ENCODE peak calls at places on chromosomes 12 and 14, in nine cellular contexts. V is stomach, M is transverse colon, E is breast epithelium, Y is suprapubic skin, O is HCT116, X is K562, A is spleen, K is HL-60. T is an unnamed sample.

GRCh38 chr14:101020971-101021370 is 117.4 kb upstream of the RTL1 start:
- DNase-seq in K (no peak), O (no peak), M (peak), E (peak), X (no peak), Y (peak), A (peak), V (peak), T (peak)

GRCh38 chr14:79825046-79825521 is 386.2 kb downstream of the DIO2 start:
- DNase-seq in V (no peak), K (no peak), M (no peak), A (no peak), E (no peak), O (no peak), Y (no peak), X (no peak), T (no peak)

GRCh38 chr12:127297327-127297726 is 969.6 kb upstream of the TMEM132C start:
- DNase-seq in A (no peak), Y (peak), K (no peak), V (no peak), E (no peak), X (no peak), O (no peak), M (no peak), T (no peak)

GRCh38 chr14:20624495-20625070 is 16.9 kb downstream of the OR6S1 start:
- DNase-seq in M (peak), E (no peak), Y (peak), O (no peak), A (peak), X (peak), V (peak), K (peak), T (peak)

GRCh38 chr12:11022520-11022919 is at the start of gene TAS2R19:
- DNase-seq in E (no peak), V (no peak), O (no peak), M (no peak), Y (no peak), A (no peak), K (no peak), X (no peak), T (no peak)

GRCh38 chr14:99744199-99744872 is 48.9 kb upstream of the EML1 start:
- DNase-seq in X (no peak), V (no peak), Y (no peak), A (no peak), E (no peak), O (no peak), K (no peak), M (no peak), T (no peak)

GRCh38 chr14:93832665-93833064 is 44.4 kb upstream of the PRIMA1 start:
- DNase-seq in O (no peak), Y (peak), X (no peak), V (peak), M (no peak), A (no peak), K (no peak), E (peak), T (peak)

GRCh38 chr12:75478395-75478794 is 2.2 kb upstream of the GLIPR1 start:
- DNase-seq in V (no peak), E (no peak), O (no peak), M (no peak), A (no peak), K (peak), X (no peak), Y (no peak), T (no peak)

GRCh38 chr12:57859121-57859520 is 12.6 kb upstream of the CTDSP2 start:
- DNase-seq in M (no peak), Y (no peak), X (no peak), O (no peak), V (no peak), E (no peak), A (no peak), K (no peak), T (peak)

GRCh38 chr12:76636141-76636692 is 76.6 kb upstream of the OSBPL8 start:
- DNase-seq in X (peak), A (no peak), K (no peak), E (no peak), M (no peak), V (no peak), Y (no peak), O (no peak), T (no peak)

GRCh38 chr12:123934829-123935228 is 37.8 kb downstream of the CCDC92 start:
- DNase-seq in M (no peak), E (no peak), V (no peak), K (peak), X (no peak), O (no peak), A (no peak), Y (no peak), T (no peak)

GRCh38 chr12:95976416-95976832 is 19.7 kb downstream of the HAL start:
- DNase-seq in Y (peak), V (no peak), O (no peak), K (no peak), E (no peak), X (no peak), M (no peak), A (no peak), T (no peak)

GRCh38 chr12:5965950-5966383 is 20.9 kb upstream of the ANO2 start:
- DNase-seq in O (peak), K (peak), E (no peak), Y (no peak), X (peak), V (peak), A (no peak), M (peak), T (no peak)
- TF ChIP-seq POLR2AphosphoS5 in O (no peak), K (no peak), E (no peak), Y (no peak), X (no peak), V (no peak), A (peak), M (no peak), T (no peak)

DNA sequence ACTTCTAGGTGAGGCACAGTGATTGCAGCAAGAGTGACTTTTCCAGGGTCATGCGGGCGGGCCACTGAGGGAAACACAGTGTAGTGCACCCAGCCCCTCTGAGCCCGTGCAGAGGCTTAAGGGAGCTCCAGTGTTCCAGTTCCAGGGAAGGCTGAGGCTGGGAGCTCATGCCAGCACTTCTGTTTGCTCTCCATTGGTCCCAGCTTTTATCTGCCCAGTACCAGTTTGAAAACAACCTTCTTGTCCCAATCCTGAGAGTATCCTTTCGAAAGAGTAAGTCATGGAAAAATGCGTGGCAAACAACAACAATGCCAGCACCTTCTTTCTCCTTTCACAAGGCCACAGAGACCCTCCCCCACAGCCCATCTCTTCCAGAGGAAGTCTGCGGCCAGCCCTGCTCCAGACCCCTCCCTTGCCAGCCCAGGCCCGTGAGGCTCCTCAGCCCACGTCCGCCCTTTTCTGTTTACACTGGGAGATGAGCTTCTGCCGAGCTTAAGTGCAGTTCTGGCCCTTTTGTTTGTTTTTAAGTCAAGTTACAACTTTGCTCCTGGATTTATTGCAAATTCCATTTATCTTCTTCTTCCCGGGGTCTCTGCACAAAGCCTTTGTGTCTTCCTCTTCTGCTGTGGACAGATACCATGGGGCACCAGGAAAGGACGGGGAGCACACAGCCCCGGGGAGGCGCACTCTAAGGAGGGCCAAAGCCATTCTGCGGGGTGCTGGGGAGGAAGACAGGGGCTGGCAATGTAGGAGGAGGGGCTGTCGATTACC is 185.6 kb downstream of the ZFP36L1 start:
- DNase-seq in K (no peak), O (no peak), V (peak), Y (peak), M (peak), A (no peak), X (no peak), E (no peak), T (no peak)
- H3K4me3 ChIP-seq in K (no peak), O (no peak), V (no peak), Y (no peak), M (no peak), A (no peak), X (no peak), E (no peak), T (no peak)

GRCh38 chr12:5044420-5045295 is 979 bp downstream of the KCNA5 start:
- DNase-seq in K (no peak), V (no peak), A (no peak), O (no peak), E (no peak), Y (no peak), X (no peak), M (no peak), T (no peak)

GRCh38 chr12:5040368-5040767 is 3.3 kb upstream of the KCNA5 start:
- DNase-seq in M (no peak), V (no peak), E (no peak), A (no peak), X (no peak), O (no peak), K (no peak), Y (no peak), T (no peak)

GRCh38 chr12:5047729-5048128 is 4.0 kb downstream of the KCNA5 start:
- DNase-seq in E (no peak), X (no peak), Y (no peak), O (no peak), K (no peak), M (no peak), V (no peak), A (no peak), T (no peak)

GRCh38 chr12:5047094-5047493 is 3.4 kb downstream of the KCNA5 start:
- DNase-seq in Y (no peak), V (no peak), O (no peak), X (no peak), M (no peak), E (no peak), A (no peak), K (no peak), T (peak)

GRCh38 chr12:5043589-5044419 is at the start of gene KCNA5:
- DNase-seq in A (peak), V (no peak), K (no peak), X (no peak), Y (no peak), M (no peak), E (no peak), O (no peak), T (peak)
- TF ChIP-seq POLR2AphosphoS5 in A (no peak), V (no peak), K (no peak), X (no peak), Y (no peak), M (no peak), E (no peak), O (no peak), T (no peak)

DNA sequence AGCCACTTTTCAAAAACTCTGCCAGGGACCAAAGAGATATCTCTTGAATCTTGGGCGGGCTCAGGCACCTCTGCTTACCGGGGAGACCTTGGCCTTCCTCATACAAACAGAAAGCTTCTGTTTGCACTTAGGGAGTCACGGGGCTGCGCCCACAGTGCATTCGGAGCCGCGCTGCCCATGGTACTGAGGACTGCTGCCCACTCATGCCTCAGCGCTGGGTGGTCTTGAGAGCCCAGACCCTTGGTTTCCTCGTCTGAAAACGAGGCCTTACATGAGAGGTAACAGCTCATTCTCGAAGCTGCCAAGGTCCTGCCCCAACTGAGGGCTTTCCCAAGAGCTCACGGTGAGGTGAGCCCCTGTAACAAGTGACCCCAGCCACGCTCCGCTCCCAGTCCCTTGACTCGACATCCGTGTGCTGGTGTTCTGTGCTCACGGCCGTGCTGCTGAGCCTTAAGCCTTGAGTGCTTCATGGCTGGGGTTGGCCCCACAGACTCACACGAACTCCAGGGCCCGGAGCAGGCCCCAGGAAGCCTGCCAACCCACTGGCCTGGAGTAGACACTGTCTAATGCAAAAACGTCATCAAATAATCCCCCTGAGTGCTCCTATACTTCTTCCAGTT is 47.4 kb upstream of the GPR68 start:
- DNase-seq in Y (no peak), X (no peak), A (no peak), E (no peak), V (no peak), O (no peak), M (no peak), K (no peak), T (no peak)
- H3K4me3 ChIP-seq in Y (no peak), X (no peak), A (no peak), E (no peak), V (no peak), O (no peak), M (no peak), K (no peak), T (no peak)

GRCh38 chr12:47820631-47821345 is 1.1 kb upstream of the HDAC7 start:
- DNase-seq in Y (peak), X (peak), O (peak), A (no peak), E (peak), V (peak), K (peak), M (peak), T (peak)
- TF ChIP-seq POLR2AphosphoS5 in Y (peak), X (no peak), O (peak), A (peak), E (peak), V (peak), K (no peak), M (peak), T (peak)

GRCh38 chr12:120229583-120230325 is 28.8 kb upstream of the RPLP0 start:
- DNase-seq in V (no peak), O (no peak), M (peak), K (no peak), X (no peak), Y (peak), A (no peak), E (no peak), T (peak)

GRCh38 chr12:120230326-120230973 is 29.5 kb upstream of the RPLP0 start:
- DNase-seq in E (peak), K (no peak), Y (no peak), O (peak), A (no peak), M (peak), X (peak), V (peak), T (peak)

GRCh38 chr12:120231316-120232011 is 30.6 kb upstream of the RPLP0 start:
- DNase-seq in V (peak), K (peak), E (peak), O (peak), A (peak), Y (no peak), M (peak), X (peak), T (peak)

GRCh38 chr12:120229071-120229582 is 28.2 kb upstream of the RPLP0 start:
- DNase-seq in X (peak), E (no peak), V (no peak), Y (peak), K (no peak), A (no peak), M (no peak), O (no peak), T (peak)

GRCh38 chr12:120230974-120231315 is 30.0 kb upstream of the RPLP0 start:
- DNase-seq in A (no peak), K (no peak), E (no peak), X (no peak), V (no peak), M (no peak), O (no peak), Y (no peak), T (no peak)
- H3K4me3 ChIP-seq in A (no peak), K (no peak), E (no peak), X (peak), V (peak), M (no peak), O (peak), Y (peak), T (no peak)

T was measured in sigmoid colon.